ENCODE peak calls at places on chromosomes 16 and 17, in seven cellular contexts. D, F, E, K, Y, A and X are unnamed samples.

GRCh38 chr16:85428168-85428898 is 184.8 kb upstream of the GSE1 start:
- DNase-seq in Y (peak; percentile 60), F (peak; percentile 56), A (peak; percentile 48), E (no peak), D (peak; percentile 73), K (no peak), X (peak; percentile 31)

GRCh38 chr16:58366247-58367031 is 25.8 kb upstream of the GINS3 start:
- DNase-seq in A (no peak), Y (no peak), F (no peak), D (no peak), E (peak; percentile 46), K (no peak), X (no peak)

GRCh38 chr17:20267459-20267842 is 199.9 kb downstream of the LGALS9B start:
- DNase-seq in F (no peak), D (no peak), K (peak; percentile 60), A (peak; percentile 53), E (no peak), Y (no peak), X (no peak)

GRCh38 chr16:65406076-65406475 is 284.2 kb upstream of the CDH11 start:
- DNase-seq in E (no peak), A (no peak), F (no peak), D (no peak), Y (no peak), K (no peak), X (no peak)

GRCh38 chr17:19270951-19271611 is 33.9 kb downstream of the EPN2 start:
- DNase-seq in A (no peak), D (no peak), F (no peak), E (no peak), K (no peak), Y (no peak), X (no peak)

GRCh38 chr16:89686520-89687091 is at the start of gene CDK10:
- DNase-seq in F (peak; percentile 94), Y (peak; percentile 96), D (peak; percentile 91), K (peak; percentile 92), E (peak; percentile 83), A (peak; percentile 96), X (peak; percentile 91)

GRCh38 chr17:63881935-63882601 is at the start of gene GH2:
- DNase-seq in Y (peak; percentile 58), E (peak; percentile 28), K (peak; percentile 46), D (no peak), F (peak; percentile 78), A (peak; percentile 58), X (peak; percentile 52)

GRCh38 chr17:28227278-28228108 is 91.5 kb upstream of the TMEM97 start:
- DNase-seq in D (peak; percentile 91), Y (peak; percentile 99), A (peak; percentile 79), K (peak; percentile 6), E (peak; percentile 19), F (no peak), X (peak; percentile 88)

GRCh38 chr16:86578056-86578455 is 293 bp upstream of the FOXL1 start:
- DNase-seq in Y (no peak), E (peak; percentile 99), K (no peak), D (no peak), A (no peak), F (no peak), X (peak; percentile 99)

GRCh38 chr17:5354886-5355415 is 64.5 kb downstream of the NUP88 start:
- DNase-seq in D (no peak), Y (no peak), A (no peak), E (no peak), K (no peak), F (no peak), X (no peak)
- H3K27me3 ChIP-seq in D (no peaks in the 10 kb centered on the region), Y (no peaks in the 10 kb centered on the region), A (no peaks in the 10 kb centered on the region), E (no peaks in the 10 kb centered on the region), K (no peaks in the 10 kb centered on the region), F (no peaks in the 10 kb centered on the region), X (no peaks in the 10 kb centered on the region)

DNA sequence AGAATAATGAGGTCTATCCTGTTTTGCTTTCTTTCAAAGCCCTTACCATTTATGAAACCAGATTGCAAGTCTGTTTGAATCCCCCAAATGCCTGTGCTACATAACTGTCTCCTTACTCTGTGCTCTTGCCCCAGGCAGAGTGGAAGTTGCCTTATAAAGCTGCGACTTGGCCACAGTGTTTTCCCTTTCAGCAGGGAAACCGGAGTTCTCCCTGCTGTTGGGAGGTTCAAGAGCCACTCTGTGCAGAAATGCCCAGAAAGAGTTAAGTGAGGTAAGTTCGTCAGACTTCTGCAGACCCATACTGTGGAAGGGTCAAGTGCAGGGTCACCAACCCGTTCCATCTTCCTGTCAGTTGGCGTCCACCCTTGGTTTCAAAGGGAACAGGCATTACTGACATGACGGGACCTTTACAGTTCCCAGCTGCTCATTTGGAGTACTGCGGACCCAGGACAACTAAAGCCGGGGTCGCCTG is 508.9 kb downstream of the WWOX start:
- DNase-seq in Y (no peak), D (no peak), E (no peak), A (peak; percentile 42), F (no peak), K (no peak), X (no peak)
- H3K4me3 ChIP-seq in Y (no peak overlapping the region), D (peak overlapping the region; percentile 23), E (no peak overlapping the region), A (peak overlapping the region; percentile 3), F (no peak overlapping the region), K (no peak overlapping the region), X (no peak overlapping the region)

GRCh38 chr16:73060216-73060615 is 12.3 kb upstream of the ZFHX3 start:
- DNase-seq in E (peak; percentile 63), K (no peak), F (no peak), Y (no peak), A (no peak), D (no peak), X (no peak)

GRCh38 chr16:73057369-73058210 is 9.7 kb upstream of the ZFHX3 start:
- DNase-seq in A (peak; percentile 66), Y (peak; percentile 75), F (no peak), K (no peak), E (no peak), D (peak; percentile 74), X (peak; percentile 72)

GRCh38 chr16:73058221-73058615 is 10.3 kb upstream of the ZFHX3 start:
- DNase-seq in F (no peak), Y (no peak), K (peak; percentile 23), E (no peak), A (peak; percentile 73), D (peak; percentile 86), X (no peak)

GRCh38 chr16:73059779-73060178 is 11.9 kb upstream of the ZFHX3 start:
- DNase-seq in F (no peak), E (peak; percentile 37), Y (no peak), D (no peak), A (no peak), K (no peak), X (no peak)

DNA sequence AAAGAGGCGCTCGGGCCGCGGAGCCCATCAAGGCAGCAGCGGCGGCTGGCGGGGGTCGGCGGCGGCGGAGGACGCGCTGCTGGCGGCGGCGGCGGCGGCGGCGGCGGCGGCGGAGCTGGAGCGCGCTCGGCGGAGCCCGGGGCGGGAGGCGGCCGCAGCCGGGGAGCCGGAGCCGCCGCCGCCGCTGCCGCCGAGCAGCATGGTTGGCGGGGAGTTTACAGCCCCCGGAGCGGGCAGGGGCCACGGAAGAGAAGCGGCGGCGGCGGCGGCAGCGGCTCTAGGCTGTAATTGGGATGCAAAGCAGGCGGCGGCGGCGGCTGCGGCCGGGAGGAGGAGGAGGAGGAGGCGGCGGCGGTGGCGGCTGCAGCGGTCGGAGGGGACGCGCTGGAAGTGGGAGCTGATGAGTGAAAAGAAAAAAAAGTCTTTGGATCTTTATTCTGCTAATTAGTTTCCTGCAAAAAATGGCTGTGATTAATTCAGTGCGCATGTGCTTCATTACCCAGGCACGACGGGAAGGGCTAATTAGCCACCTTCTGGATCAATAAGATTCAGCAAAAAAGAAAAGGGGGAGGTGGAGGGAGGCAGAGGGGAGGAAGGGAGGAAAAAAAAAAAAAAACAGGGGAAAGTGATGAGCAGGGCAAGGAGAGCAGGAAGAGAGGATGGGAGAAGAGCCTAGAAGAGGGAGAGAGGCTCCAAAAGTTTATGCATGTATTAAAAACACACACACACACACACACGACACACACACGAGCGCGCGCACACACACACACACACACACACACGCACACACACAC is 10.9 kb upstream of the ZFHX3 start:
- DNase-seq in Y (peak; percentile 88), E (peak; percentile 77), K (no peak), A (peak; percentile 67), F (peak; percentile 77), D (peak; percentile 80), X (peak; percentile 63)
- H3K27me3 ChIP-seq in Y (peaks cover 88% of the 10 kb centered on the region), E (no peaks in the 10 kb centered on the region), K (peaks cover 33% of the 10 kb centered on the region), A (no peaks in the 10 kb centered on the region), F (no peaks in the 10 kb centered on the region), D (peaks cover 14% of the 10 kb centered on the region), X (no peaks in the 10 kb centered on the region)

DNA sequence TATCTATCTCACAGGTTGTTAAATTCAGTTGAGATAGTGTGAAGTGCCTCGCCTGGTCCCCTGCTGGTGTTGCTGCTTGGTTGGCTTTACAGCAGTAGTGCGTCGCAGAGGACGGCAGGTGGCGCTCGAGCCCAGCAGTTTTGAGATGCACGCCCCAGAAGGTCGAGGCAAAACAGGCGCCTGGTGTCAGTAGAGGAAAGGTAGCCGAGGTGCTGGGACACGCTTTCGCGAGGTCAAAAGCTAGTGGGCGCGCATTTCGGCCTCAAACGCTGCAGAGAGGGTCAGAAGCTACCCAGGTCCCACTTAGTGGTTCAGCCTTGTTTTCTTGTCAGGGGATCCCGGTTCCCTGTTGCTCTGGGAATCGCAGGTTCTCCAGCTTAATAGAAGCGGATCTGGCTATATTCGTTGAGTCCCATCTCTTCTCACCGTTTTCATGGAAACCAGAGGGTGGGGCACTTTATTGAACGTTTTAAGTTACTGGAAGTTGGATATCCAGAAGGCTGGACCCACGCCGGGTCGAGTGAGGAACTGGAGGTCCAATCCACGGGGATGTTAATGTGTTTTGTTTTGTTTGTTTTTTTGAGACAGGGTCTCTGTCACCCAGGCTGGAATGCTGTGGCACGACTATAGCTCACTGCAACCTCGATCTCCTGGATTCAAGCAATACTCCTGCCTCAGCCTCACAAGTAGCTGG is 10.3 kb upstream of the ZFP90 start:
- DNase-seq in E (peak; percentile 71), F (peak; percentile 90), K (peak; percentile 83), D (peak; percentile 93), Y (peak; percentile 91), A (peak; percentile 92), X (peak; percentile 62)
- H3K4me3 ChIP-seq in E (peak overlapping the region; percentile 38), F (no peak overlapping the region), K (no peak overlapping the region), D (peak overlapping the region; percentile 19), Y (no peak overlapping the region), A (peak overlapping the region; percentile 29), X (no peak overlapping the region)

DNA sequence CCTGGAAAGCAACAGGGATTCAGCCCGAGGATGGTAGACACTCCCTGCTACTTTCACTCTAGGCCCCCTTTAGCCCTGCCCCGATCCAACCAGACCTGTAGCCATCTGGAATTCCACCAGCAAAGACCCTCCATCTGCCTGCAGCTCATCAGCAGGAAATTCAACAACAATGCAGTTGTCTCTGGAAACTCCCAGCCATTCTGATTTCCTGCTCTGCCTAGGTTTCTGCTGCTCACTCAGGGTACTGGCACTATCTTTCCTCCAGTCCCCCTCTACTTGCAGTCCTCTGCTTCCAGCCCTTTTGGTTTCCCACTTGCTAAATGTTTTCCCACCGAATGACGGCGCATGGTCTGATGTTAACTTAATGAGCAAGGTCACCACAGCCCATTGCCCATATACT is 2.7 kb upstream of the SP6 start:
- DNase-seq in A (no peak), E (no peak), D (no peak), F (no peak), K (no peak), Y (no peak), X (no peak)
- H3K27me3 ChIP-seq in A (no peaks in the 10 kb centered on the region), E (peaks cover 43% of the 10 kb centered on the region), D (peaks cover 67% of the 10 kb centered on the region), F (peaks cover 91% of the 10 kb centered on the region), K (peaks cover 41% of the 10 kb centered on the region), Y (peaks cover 95% of the 10 kb centered on the region), X (peaks cover 76% of the 10 kb centered on the region)